ENCODE peak calls at places on chromosome 2, in nine cellular contexts. One of them, this sample, is unnamed.

GRCh38 chr2:2107140-2107539 is 223.9 kb downstream of the MYT1L start:
- DNase-seq in left cardiac atrium: peak
- DNase-seq in CD4-positive, alpha-beta T cell: no peak
- DNase-seq in epithelial cell of esophagus: no peak
- DNase-seq in aorta: no peak
- DNase-seq in neural progenitor cell: no peak
- DNase-seq in NCI-H1092 treated with DMSO at 0.1 percent for 48 hours: no peak
- DNase-seq in stomach: no peak
- DNase-seq in MCF 10A: peak
- DNase-seq in this sample: no peak

GRCh38 chr2:221461911-221462310 is 110.2 kb downstream of the EPHA4 start:
- DNase-seq in CD4-positive, alpha-beta T cell: no peak
- DNase-seq in stomach: no peak
- DNase-seq in aorta: no peak
- DNase-seq in NCI-H1092 treated with DMSO at 0.1 percent for 48 hours: no peak
- DNase-seq in left cardiac atrium: no peak
- DNase-seq in neural progenitor cell: no peak
- DNase-seq in MCF 10A: no peak
- DNase-seq in epithelial cell of esophagus: peak
- DNase-seq in this sample: no peak

GRCh38 chr2:19648583-19648982 is 253.2 kb downstream of the TTC32 start:
- DNase-seq in CD4-positive, alpha-beta T cell: no peak
- DNase-seq in neural progenitor cell: no peak
- DNase-seq in NCI-H1092 treated with DMSO at 0.1 percent for 48 hours: no peak
- DNase-seq in aorta: peak
- DNase-seq in epithelial cell of esophagus: peak
- DNase-seq in left cardiac atrium: peak
- DNase-seq in MCF 10A: peak
- DNase-seq in stomach: no peak
- DNase-seq in this sample: no peak

GRCh38 chr2:611519-611918 is 65.7 kb downstream of the TMEM18 start:
- DNase-seq in left cardiac atrium: no peak
- DNase-seq in CD4-positive, alpha-beta T cell: no peak
- DNase-seq in aorta: no peak
- DNase-seq in NCI-H1092 treated with DMSO at 0.1 percent for 48 hours: no peak
- DNase-seq in epithelial cell of esophagus: no peak
- DNase-seq in MCF 10A: no peak
- DNase-seq in stomach: no peak
- DNase-seq in neural progenitor cell: peak
- DNase-seq in this sample: no peak

GRCh38 chr2:16773080-16773713 is 107.6 kb upstream of the CYRIA start:
- DNase-seq in neural progenitor cell: peak
- DNase-seq in left cardiac atrium: no peak
- DNase-seq in aorta: no peak
- DNase-seq in NCI-H1092 treated with DMSO at 0.1 percent for 48 hours: peak
- DNase-seq in CD4-positive, alpha-beta T cell: no peak
- DNase-seq in epithelial cell of esophagus: peak
- DNase-seq in stomach: peak
- DNase-seq in MCF 10A: peak
- DNase-seq in this sample: no peak

GRCh38 chr2:200319587-200320337 is 13.3 kb downstream of the SPATS2L start:
- DNase-seq in aorta: no peak
- DNase-seq in epithelial cell of esophagus: peak
- DNase-seq in MCF 10A: peak
- DNase-seq in neural progenitor cell: no peak
- DNase-seq in left cardiac atrium: no peak
- DNase-seq in CD4-positive, alpha-beta T cell: no peak
- DNase-seq in stomach: no peak
- DNase-seq in NCI-H1092 treated with DMSO at 0.1 percent for 48 hours: no peak
- DNase-seq in this sample: no peak

GRCh38 chr2:206031162-206031784 is 54.7 kb downstream of the INO80D start:
- DNase-seq in left cardiac atrium: no peak
- DNase-seq in aorta: no peak
- DNase-seq in MCF 10A: no peak
- DNase-seq in epithelial cell of esophagus: peak
- DNase-seq in stomach: no peak
- DNase-seq in NCI-H1092 treated with DMSO at 0.1 percent for 48 hours: no peak
- DNase-seq in CD4-positive, alpha-beta T cell: no peak
- DNase-seq in neural progenitor cell: no peak
- DNase-seq in this sample: no peak

GRCh38 chr2:120690521-120690920 is 45.1 kb upstream of the GLI2 start:
- DNase-seq in MCF 10A: no peak
- DNase-seq in epithelial cell of esophagus: no peak
- DNase-seq in neural progenitor cell: no peak
- DNase-seq in NCI-H1092 treated with DMSO at 0.1 percent for 48 hours: no peak
- DNase-seq in left cardiac atrium: no peak
- DNase-seq in stomach: no peak
- DNase-seq in aorta: no peak
- DNase-seq in CD4-positive, alpha-beta T cell: no peak
- DNase-seq in this sample: no peak

GRCh38 chr2:100708333-100708732 is 111.6 kb upstream of the NPAS2 start:
- DNase-seq in aorta: no peak
- DNase-seq in MCF 10A: no peak
- DNase-seq in epithelial cell of esophagus: no peak
- DNase-seq in CD4-positive, alpha-beta T cell: no peak
- DNase-seq in stomach: no peak
- DNase-seq in NCI-H1092 treated with DMSO at 0.1 percent for 48 hours: no peak
- DNase-seq in neural progenitor cell: no peak
- DNase-seq in left cardiac atrium: no peak
- DNase-seq in this sample: no peak

GRCh38 chr2:8086342-8086741 is 595.5 kb upstream of the ID2 start:
- DNase-seq in epithelial cell of esophagus: no peak
- DNase-seq in CD4-positive, alpha-beta T cell: no peak
- DNase-seq in left cardiac atrium: no peak
- DNase-seq in neural progenitor cell: no peak
- DNase-seq in stomach: no peak
- DNase-seq in NCI-H1092 treated with DMSO at 0.1 percent for 48 hours: no peak
- DNase-seq in aorta: no peak
- DNase-seq in MCF 10A: peak
- DNase-seq in this sample: no peak

GRCh38 chr2:64423303-64423702 is 30.7 kb upstream of the LGALSL start:
- DNase-seq in aorta: no peak
- DNase-seq in CD4-positive, alpha-beta T cell: no peak
- DNase-seq in NCI-H1092 treated with DMSO at 0.1 percent for 48 hours: no peak
- DNase-seq in left cardiac atrium: no peak
- DNase-seq in epithelial cell of esophagus: no peak
- DNase-seq in MCF 10A: no peak
- DNase-seq in neural progenitor cell: no peak
- DNase-seq in stomach: no peak
- DNase-seq in this sample: no peak

GRCh38 chr2:205086689-205087088 is 541.4 kb downstream of the PARD3B start:
- DNase-seq in aorta: no peak
- DNase-seq in stomach: no peak
- DNase-seq in neural progenitor cell: no peak
- DNase-seq in NCI-H1092 treated with DMSO at 0.1 percent for 48 hours: no peak
- DNase-seq in left cardiac atrium: no peak
- DNase-seq in epithelial cell of esophagus: no peak
- DNase-seq in MCF 10A: no peak
- DNase-seq in CD4-positive, alpha-beta T cell: no peak
- DNase-seq in this sample: no peak

GRCh38 chr2:72794572-72794971 is 31.3 kb downstream of the EXOC6B start:
- DNase-seq in left cardiac atrium: no peak
- DNase-seq in MCF 10A: no peak
- DNase-seq in CD4-positive, alpha-beta T cell: no peak
- DNase-seq in aorta: no peak
- DNase-seq in NCI-H1092 treated with DMSO at 0.1 percent for 48 hours: no peak
- DNase-seq in epithelial cell of esophagus: peak
- DNase-seq in neural progenitor cell: no peak
- DNase-seq in stomach: no peak
- DNase-seq in this sample: no peak

GRCh38 chr2:218832520-218832919 is 917 bp upstream of the PRKAG3 start:
- DNase-seq in epithelial cell of esophagus: peak
- DNase-seq in MCF 10A: peak
- DNase-seq in left cardiac atrium: peak
- DNase-seq in neural progenitor cell: no peak
- DNase-seq in stomach: no peak
- DNase-seq in CD4-positive, alpha-beta T cell: no peak
- DNase-seq in NCI-H1092 treated with DMSO at 0.1 percent for 48 hours: no peak
- DNase-seq in aorta: peak
- DNase-seq in this sample: no peak

GRCh38 chr2:212667751-212668316 is 129.2 kb upstream of the ERBB4 start:
- DNase-seq in epithelial cell of esophagus: no peak
- DNase-seq in aorta: no peak
- DNase-seq in stomach: no peak
- DNase-seq in NCI-H1092 treated with DMSO at 0.1 percent for 48 hours: no peak
- DNase-seq in CD4-positive, alpha-beta T cell: no peak
- DNase-seq in neural progenitor cell: no peak
- DNase-seq in left cardiac atrium: no peak
- DNase-seq in MCF 10A: no peak
- DNase-seq in this sample: no peak

GRCh38 chr2:1546023-1546591 is 132.8 kb downstream of the TPO start:
- DNase-seq in left cardiac atrium: no peak
- DNase-seq in epithelial cell of esophagus: peak
- DNase-seq in aorta: no peak
- DNase-seq in NCI-H1092 treated with DMSO at 0.1 percent for 48 hours: peak
- DNase-seq in stomach: no peak
- DNase-seq in MCF 10A: peak
- DNase-seq in CD4-positive, alpha-beta T cell: peak
- DNase-seq in neural progenitor cell: peak
- DNase-seq in this sample: peak

GRCh38 chr2:151289972-151290335 is 486 bp upstream of the NMI start:
- DNase-seq in stomach: no peak
- DNase-seq in CD4-positive, alpha-beta T cell: peak
- DNase-seq in aorta: no peak
- DNase-seq in epithelial cell of esophagus: peak
- DNase-seq in left cardiac atrium: no peak
- DNase-seq in MCF 10A: peak
- DNase-seq in neural progenitor cell: no peak
- DNase-seq in NCI-H1092 treated with DMSO at 0.1 percent for 48 hours: no peak
- DNase-seq in this sample: no peak

GRCh38 chr2:96117701-96118588 is 1.6 kb upstream of the ADRA2B start:
- DNase-seq in aorta: peak
- DNase-seq in NCI-H1092 treated with DMSO at 0.1 percent for 48 hours: no peak
- DNase-seq in neural progenitor cell: peak
- DNase-seq in MCF 10A: no peak
- DNase-seq in epithelial cell of esophagus: peak
- DNase-seq in stomach: no peak
- DNase-seq in left cardiac atrium: no peak
- DNase-seq in CD4-positive, alpha-beta T cell: no peak
- DNase-seq in this sample: peak

GRCh38 chr2:83742117-83742782 is 716.8 kb downstream of the SUCLG1 start:
- DNase-seq in CD4-positive, alpha-beta T cell: no peak
- DNase-seq in epithelial cell of esophagus: peak
- DNase-seq in neural progenitor cell: no peak
- DNase-seq in MCF 10A: peak
- DNase-seq in left cardiac atrium: peak
- DNase-seq in stomach: no peak
- DNase-seq in aorta: no peak
- DNase-seq in NCI-H1092 treated with DMSO at 0.1 percent for 48 hours: peak
- DNase-seq in this sample: no peak

GRCh38 chr2:2886934-2887333 is 490.7 kb downstream of the EIPR1 start:
- DNase-seq in CD4-positive, alpha-beta T cell: no peak
- DNase-seq in aorta: no peak
- DNase-seq in neural progenitor cell: no peak
- DNase-seq in left cardiac atrium: no peak
- DNase-seq in stomach: no peak
- DNase-seq in MCF 10A: no peak
- DNase-seq in NCI-H1092 treated with DMSO at 0.1 percent for 48 hours: no peak
- DNase-seq in epithelial cell of esophagus: no peak
- DNase-seq in this sample: no peak

GRCh38 chr2:191869178-191869577 is 22.3 kb upstream of the CAVIN2 start:
- DNase-seq in neural progenitor cell: peak
- DNase-seq in epithelial cell of esophagus: peak
- DNase-seq in stomach: no peak
- DNase-seq in NCI-H1092 treated with DMSO at 0.1 percent for 48 hours: peak
- DNase-seq in aorta: no peak
- DNase-seq in left cardiac atrium: no peak
- DNase-seq in MCF 10A: peak
- DNase-seq in CD4-positive, alpha-beta T cell: no peak
- DNase-seq in this sample: no peak

GRCh38 chr2:46942143-46942526 is 26.5 kb upstream of the MCFD2 start:
- DNase-seq in CD4-positive, alpha-beta T cell: peak
- DNase-seq in neural progenitor cell: peak
- DNase-seq in stomach: peak
- DNase-seq in MCF 10A: peak
- DNase-seq in epithelial cell of esophagus: peak
- DNase-seq in NCI-H1092 treated with DMSO at 0.1 percent for 48 hours: no peak
- DNase-seq in aorta: peak
- DNase-seq in left cardiac atrium: no peak
- DNase-seq in this sample: peak

GRCh38 chr2:240172071-240172895 is 31.8 kb upstream of the OTOS start:
- DNase-seq in NCI-H1092 treated with DMSO at 0.1 percent for 48 hours: no peak
- DNase-seq in aorta: peak
- DNase-seq in CD4-positive, alpha-beta T cell: no peak
- DNase-seq in epithelial cell of esophagus: no peak
- DNase-seq in MCF 10A: no peak
- DNase-seq in neural progenitor cell: no peak
- DNase-seq in left cardiac atrium: no peak
- DNase-seq in stomach: no peak
- DNase-seq in this sample: no peak

GRCh38 chr2:214716811-214717560 is 92.5 kb downstream of the BARD1 start:
- DNase-seq in NCI-H1092 treated with DMSO at 0.1 percent for 48 hours: no peak
- DNase-seq in CD4-positive, alpha-beta T cell: no peak
- DNase-seq in left cardiac atrium: no peak
- DNase-seq in aorta: no peak
- DNase-seq in epithelial cell of esophagus: no peak
- DNase-seq in stomach: no peak
- DNase-seq in neural progenitor cell: no peak
- DNase-seq in MCF 10A: no peak
- DNase-seq in this sample: no peak

GRCh38 chr2:216281316-216281715 is 91.0 kb downstream of the MARCHF4 start:
- DNase-seq in MCF 10A: no peak
- DNase-seq in neural progenitor cell: peak
- DNase-seq in left cardiac atrium: no peak
- DNase-seq in epithelial cell of esophagus: no peak
- DNase-seq in CD4-positive, alpha-beta T cell: no peak
- DNase-seq in NCI-H1092 treated with DMSO at 0.1 percent for 48 hours: no peak
- DNase-seq in stomach: no peak
- DNase-seq in aorta: no peak
- DNase-seq in this sample: no peak

GRCh38 chr2:39492095-39492590 is 55.1 kb upstream of the MAP4K3 start:
- DNase-seq in aorta: no peak
- DNase-seq in NCI-H1092 treated with DMSO at 0.1 percent for 48 hours: no peak
- DNase-seq in stomach: no peak
- DNase-seq in neural progenitor cell: no peak
- DNase-seq in left cardiac atrium: no peak
- DNase-seq in epithelial cell of esophagus: peak
- DNase-seq in CD4-positive, alpha-beta T cell: no peak
- DNase-seq in MCF 10A: peak
- DNase-seq in this sample: no peak

GRCh38 chr2:144675731-144676130 is 155.8 kb upstream of the ZEB2 start:
- DNase-seq in aorta: no peak
- DNase-seq in NCI-H1092 treated with DMSO at 0.1 percent for 48 hours: no peak
- DNase-seq in neural progenitor cell: no peak
- DNase-seq in left cardiac atrium: no peak
- DNase-seq in stomach: no peak
- DNase-seq in epithelial cell of esophagus: peak
- DNase-seq in MCF 10A: peak
- DNase-seq in CD4-positive, alpha-beta T cell: no peak
- DNase-seq in this sample: no peak

GRCh38 chr2:217434183-217434620 is 568.6 kb downstream of the TNS1 start:
- DNase-seq in left cardiac atrium: peak
- DNase-seq in aorta: peak
- DNase-seq in neural progenitor cell: peak
- DNase-seq in MCF 10A: peak
- DNase-seq in CD4-positive, alpha-beta T cell: no peak
- DNase-seq in NCI-H1092 treated with DMSO at 0.1 percent for 48 hours: peak
- DNase-seq in epithelial cell of esophagus: peak
- DNase-seq in stomach: peak
- DNase-seq in this sample: no peak

GRCh38 chr2:9179572-9180201 is 26.9 kb upstream of the ASAP2 start:
- DNase-seq in stomach: peak
- DNase-seq in CD4-positive, alpha-beta T cell: no peak
- DNase-seq in neural progenitor cell: no peak
- DNase-seq in NCI-H1092 treated with DMSO at 0.1 percent for 48 hours: no peak
- DNase-seq in left cardiac atrium: peak
- DNase-seq in MCF 10A: peak
- DNase-seq in epithelial cell of esophagus: peak
- DNase-seq in aorta: peak
- DNase-seq in this sample: no peak

GRCh38 chr2:10584843-10585475 is 104.8 kb downstream of the NOL10 start:
- DNase-seq in neural progenitor cell: no peak
- DNase-seq in stomach: no peak
- DNase-seq in MCF 10A: peak
- DNase-seq in aorta: no peak
- DNase-seq in NCI-H1092 treated with DMSO at 0.1 percent for 48 hours: no peak
- DNase-seq in CD4-positive, alpha-beta T cell: no peak
- DNase-seq in epithelial cell of esophagus: peak
- DNase-seq in left cardiac atrium: no peak
- DNase-seq in this sample: no peak

GRCh38 chr2:176151199-176152099 is at the start of gene HOXD4:
- DNase-seq in epithelial cell of esophagus: no peak
- DNase-seq in CD4-positive, alpha-beta T cell: no peak
- DNase-seq in left cardiac atrium: no peak
- DNase-seq in MCF 10A: no peak
- DNase-seq in NCI-H1092 treated with DMSO at 0.1 percent for 48 hours: no peak
- DNase-seq in aorta: no peak
- DNase-seq in neural progenitor cell: peak
- DNase-seq in stomach: peak
- DNase-seq in this sample: no peak